ENCODE peak calls at places on chromosomes 12 and 14, in five cellular contexts. One of them, this sample, is unnamed.

GRCh38 chr12:109963330-109963729 is 32.8 kb downstream of the GIT2 start:
- DNase-seq in GOT3: no peak
- DNase-seq in kidney epithelial cell: no peak
- DNase-seq in CD8-positive, alpha-beta memory T cell: no peak
- DNase-seq in mucosa of descending colon: no peak
- DNase-seq in this sample: no peak

GRCh38 chr14:52267501-52268190 is at the start of gene PTGDR:
- DNase-seq in mucosa of descending colon: peak
- DNase-seq in kidney epithelial cell: no peak
- DNase-seq in CD8-positive, alpha-beta memory T cell: peak
- DNase-seq in GOT3: no peak
- DNase-seq in this sample: no peak

GRCh38 chr14:75877292-75877691 is 104.5 kb downstream of the TGFB3 start:
- DNase-seq in GOT3: no peak
- DNase-seq in CD8-positive, alpha-beta memory T cell: no peak
- DNase-seq in kidney epithelial cell: no peak
- DNase-seq in mucosa of descending colon: no peak
- DNase-seq in this sample: no peak

GRCh38 chr12:95788637-95789036 is 1.9 kb downstream of the NTN4 start:
- DNase-seq in GOT3: no peak
- DNase-seq in CD8-positive, alpha-beta memory T cell: no peak
- DNase-seq in kidney epithelial cell: no peak
- DNase-seq in mucosa of descending colon: no peak
- DNase-seq in this sample: no peak

GRCh38 chr12:94621662-94622359 is 28.5 kb downstream of the TMCC3 start:
- DNase-seq in GOT3: no peak
- DNase-seq in kidney epithelial cell: peak
- DNase-seq in mucosa of descending colon: no peak
- DNase-seq in CD8-positive, alpha-beta memory T cell: no peak
- DNase-seq in this sample: no peak

GRCh38 chr12:44873898-44874297 is 2.2 kb downstream of the NELL2 start:
- DNase-seq in GOT3: no peak
- DNase-seq in mucosa of descending colon: no peak
- DNase-seq in kidney epithelial cell: no peak
- DNase-seq in CD8-positive, alpha-beta memory T cell: no peak
- DNase-seq in this sample: no peak

GRCh38 chr12:69094606-69095216 is 144.7 kb upstream of the CPSF6 start:
- DNase-seq in mucosa of descending colon: no peak
- DNase-seq in GOT3: no peak
- DNase-seq in kidney epithelial cell: no peak
- DNase-seq in CD8-positive, alpha-beta memory T cell: no peak
- DNase-seq in this sample: no peak

GRCh38 chr14:73725116-73726024 is 11.2 kb upstream of the PNMA1 start:
- DNase-seq in kidney epithelial cell: no peak
- DNase-seq in GOT3: no peak
- DNase-seq in CD8-positive, alpha-beta memory T cell: no peak
- DNase-seq in mucosa of descending colon: peak
- DNase-seq in this sample: no peak

GRCh38 chr14:68621400-68622365 is 171.2 kb downstream of the ZFP36L1 start:
- DNase-seq in kidney epithelial cell: no peak
- DNase-seq in mucosa of descending colon: no peak
- DNase-seq in GOT3: no peak
- DNase-seq in CD8-positive, alpha-beta memory T cell: no peak
- DNase-seq in this sample: no peak

GRCh38 chr14:23653046-23653445 is 16.9 kb downstream of the DHRS2 start:
- DNase-seq in mucosa of descending colon: no peak
- DNase-seq in kidney epithelial cell: no peak
- DNase-seq in CD8-positive, alpha-beta memory T cell: no peak
- DNase-seq in GOT3: no peak
- DNase-seq in this sample: no peak